ENCODE peak calls at places on chromosome 2, in four cellular contexts. N is GM12865, H is mesothelial cell of epicardium, P is HFF-Myc. M is an unnamed sample.

GRCh38 chr2:3005859-3006258 is 371.8 kb downstream of the EIPR1 start:
- DNase-seq in N (no peak), H (no peak), P (no peak), M (no peak)

GRCh38 chr2:56741601-56742102 is 557.9 kb downstream of the CCDC85A start:
- DNase-seq in N (no peak), H (no peak), P (peak), M (no peak)

GRCh38 chr2:79750321-79750720 is 237.5 kb downstream of the CTNNA2 start:
- DNase-seq in N (no peak), H (no peak), P (no peak), M (no peak)

GRCh38 chr2:160695402-160696060 is 201.9 kb upstream of the RBMS1 start:
- DNase-seq in N (no peak), H (no peak), P (no peak), M (no peak)

GRCh38 chr2:217886720-217887309 is 116.0 kb downstream of the TNS1 start:
- DNase-seq in N (peak), H (peak), P (no peak), M (peak)

GRCh38 chr2:66439291-66440010 is 4.5 kb downstream of the MEIS1 start:
- DNase-seq in N (no peak), H (no peak), P (no peak), M (no peak)

GRCh38 chr2:222481941-222482340 is 57.6 kb downstream of the SGPP2 start:
- DNase-seq in N (no peak), H (no peak), P (no peak), M (no peak)

GRCh38 chr2:152584301-152584700 is 133.0 kb downstream of the PRPF40A start:
- DNase-seq in N (no peak), H (no peak), P (no peak), M (no peak)

GRCh38 chr2:102317715-102318114 is 6.4 kb downstream of the IL1RL1 start:
- DNase-seq in N (no peak), H (no peak), P (no peak), M (no peak)

GRCh38 chr2:186868344-186868743 is 19.4 kb upstream of the ZSWIM2 start:
- DNase-seq in N (no peak), H (no peak), P (no peak), M (no peak)

GRCh38 chr2:163255086-163255485 is 416.5 kb upstream of the KCNH7 start:
- DNase-seq in N (no peak), H (no peak), P (no peak), M (no peak)

GRCh38 chr2:19358242-19359020 is at the start of gene OSR1:
- DNase-seq in N (no peak), H (no peak), P (no peak), M (peak)

DNA sequence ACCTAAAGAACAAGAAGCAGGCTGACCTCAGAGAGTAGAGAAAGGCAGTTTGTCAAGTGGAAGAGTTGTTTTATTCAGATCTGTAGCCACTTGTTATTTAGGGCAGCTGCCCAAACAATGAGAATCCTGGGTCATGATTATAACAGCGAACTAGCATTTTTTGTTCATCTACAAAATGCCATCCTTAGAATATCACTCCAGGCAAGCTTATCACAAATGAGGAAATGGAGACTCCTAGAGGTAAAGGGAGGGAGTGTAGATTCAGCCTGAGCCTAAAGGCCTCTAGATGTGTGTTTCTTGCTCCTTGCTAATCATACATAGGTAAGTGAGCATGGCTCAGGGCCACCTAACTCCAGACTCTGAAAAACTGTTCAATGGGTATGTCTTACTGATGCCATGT is 126.1 kb downstream of the HNMT start:
- DNase-seq in N (peak), H (no peak), P (peak), M (no peak)
- TF ChIP-seq CTCF in N (peak), H (no peak), P (peak), M (peak)

DNA sequence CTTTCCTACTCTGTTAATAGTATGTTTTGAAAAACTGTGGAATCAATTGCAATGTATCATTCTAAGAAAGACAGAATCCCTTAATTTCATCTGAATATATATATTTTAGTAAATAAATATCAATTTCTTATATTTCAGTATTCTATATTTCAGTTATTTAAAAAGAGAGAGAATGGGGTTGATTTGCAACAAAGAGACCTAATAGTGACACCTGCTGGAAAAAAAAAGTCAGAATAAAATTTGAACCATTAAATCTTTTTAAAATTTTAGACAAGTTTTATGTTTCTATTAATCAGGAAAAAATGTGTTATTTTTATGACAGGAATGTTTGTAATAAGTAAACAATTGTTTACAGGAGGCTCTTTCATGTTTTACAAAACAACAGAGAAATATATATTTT is 20.7 kb upstream of the CCNT2 start:
- DNase-seq in N (no peak), H (no peak), P (no peak), M (no peak)
- TF ChIP-seq CTCF in N (no peak), H (peak), P (no peak), M (peak)

GRCh38 chr2:178111743-178112142 is 494 bp upstream of the RBM45 start:
- DNase-seq in N (no peak), H (no peak), P (no peak), M (no peak)
- TF ChIP-seq CTCF in N (no peak), H (no peak), P (no peak), M (no peak)

DNA sequence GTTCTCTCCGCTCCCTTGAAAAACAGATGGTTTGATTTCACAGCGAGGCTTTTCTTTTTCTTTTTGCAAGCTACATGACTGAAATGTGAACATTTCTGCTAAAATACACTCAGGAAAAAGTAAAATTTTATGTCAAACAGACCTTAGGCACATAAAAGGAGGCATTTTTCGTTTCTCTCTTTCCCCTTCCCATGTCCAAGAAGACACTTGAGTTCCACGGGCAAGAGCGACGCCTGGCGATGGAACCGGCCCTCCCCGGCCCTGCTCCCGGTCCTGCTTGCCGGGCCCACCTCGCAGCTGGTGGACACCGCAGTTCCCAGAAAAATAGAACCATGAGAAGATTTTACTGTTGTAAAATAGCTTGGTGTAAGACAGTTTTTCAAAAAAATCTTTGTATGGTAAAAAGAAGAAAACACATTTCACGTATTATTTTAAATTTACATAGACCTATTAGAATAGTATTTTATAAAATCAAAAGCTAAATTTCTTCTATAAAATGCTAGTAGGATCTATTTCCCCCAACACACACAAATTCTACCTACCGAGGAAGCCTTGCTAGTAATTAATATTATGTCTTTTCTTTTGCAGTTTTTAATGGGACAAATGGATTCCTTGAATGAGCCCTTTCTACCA is 2.3 kb upstream of the ALKAL2 start:
- DNase-seq in N (peak), H (no peak), P (peak), M (peak)
- TF ChIP-seq CTCF in N (peak), H (no peak), P (peak), M (peak)

GRCh38 chr2:142112648-142113278 is 18.1 kb downstream of the LRP1B start:
- DNase-seq in N (no peak), H (no peak), P (peak), M (no peak)
- TF ChIP-seq CTCF in N (no peak), H (peak), P (peak), M (peak)

GRCh38 chr2:54760310-54760709 is 36.8 kb downstream of the EML6 start:
- DNase-seq in N (peak), H (no peak), P (no peak), M (no peak)

GRCh38 chr2:54767921-54768320 is 44.5 kb downstream of the EML6 start:
- DNase-seq in N (peak), H (no peak), P (no peak), M (no peak)

GRCh38 chr2:54768772-54769428 is 45.4 kb downstream of the EML6 start:
- DNase-seq in N (no peak), H (no peak), P (no peak), M (no peak)

DNA sequence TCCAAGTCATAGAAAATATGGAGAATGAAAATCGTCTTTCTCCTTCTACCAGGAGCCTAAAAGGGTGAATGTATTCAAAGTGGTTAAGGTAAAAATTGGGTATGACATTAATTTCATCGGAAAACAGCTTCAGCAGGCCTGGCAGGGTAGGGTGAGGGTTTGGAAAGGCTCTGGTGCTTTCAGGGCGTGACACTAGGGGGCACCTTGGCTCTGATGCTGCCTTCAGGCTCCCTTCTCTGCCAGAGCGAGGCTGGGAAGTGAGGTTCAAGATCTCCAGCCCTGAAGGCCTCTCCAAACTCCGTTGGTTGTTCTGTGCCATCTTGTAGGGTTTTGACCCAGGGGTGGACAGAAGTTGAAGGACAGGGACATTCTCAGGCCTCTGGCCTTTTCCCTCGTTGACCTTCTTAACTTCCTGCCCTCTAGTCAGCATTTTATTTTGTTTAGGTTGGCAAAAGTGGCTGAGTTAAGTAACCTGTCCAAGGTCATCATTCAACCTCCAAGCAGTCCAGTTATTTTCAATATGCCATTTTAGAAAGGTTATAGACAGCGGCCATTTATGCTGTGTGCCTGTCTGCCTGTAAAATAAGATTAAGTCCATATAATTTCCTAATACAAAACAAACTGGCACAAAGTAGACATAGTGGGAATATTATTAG is 40.3 kb downstream of the EML6 start:
- DNase-seq in N (peak), H (no peak), P (no peak), M (no peak)
- TF ChIP-seq CTCF in N (peak), H (no peak), P (peak), M (peak)

GRCh38 chr2:207474871-207475485 is 54.8 kb upstream of the CREB1 start:
- DNase-seq in N (peak), H (no peak), P (peak), M (peak)
- TF ChIP-seq CTCF in N (peak), H (peak), P (peak), M (peak)

GRCh38 chr2:238277695-238278094 is 10.7 kb downstream of the PER2 start:
- DNase-seq in N (no peak), H (no peak), P (no peak), M (no peak)
- TF ChIP-seq CTCF in N (no peak), H (no peak), P (no peak), M (peak)

GRCh38 chr2:42138163-42139016 is 30.8 kb upstream of the EML4 start:
- DNase-seq in N (no peak), H (no peak), P (peak), M (no peak)
- TF ChIP-seq CTCF in N (no peak), H (no peak), P (no peak), M (no peak)

GRCh38 chr2:86249843-86250402 is 50.7 kb downstream of the MRPL35 start:
- DNase-seq in N (peak), H (no peak), P (peak), M (no peak)
- TF ChIP-seq CTCF in N (peak), H (no peak), P (peak), M (no peak)

M was measured in progenitor cell of endocrine pancreas.